ENCODE peak calls at places on chromosomes 7 and 10, in eight cellular contexts. G is activated T-cell treated with anti-CD3 and anti-CD28 coated beads for 1 hour; F is stimulated activated naive CD4-positive, alpha-beta T cell treated with Interleukin-2 at 50 U/mL for 16 hours; S is T-helper 9 cell; M is stimulated activated CD4-positive, alpha-beta T cell treated with anti-CD3 and anti-CD28 coated beads, Interleukin-4, amount 100 ng/mL, for 4 hours; U is HT-29; E is stimulated activated effector memory CD8-positive, alpha-beta T cell treated with anti-CD3 and anti-CD28 coated beads, Interleukin-12 subunit alpha, Interleukin-12 subunit beta, amount 100 ng/mL, for 72 hours; C is HCT116. Z is an unnamed sample.

GRCh38 chr7:2928613-2929311 is 84.7 kb upstream of the GNA12 start:
- DNase-seq in G (no peak), F (no peak), S (no peak), M (no peak), U (no peak), E (no peak), C (no peak), Z (no peak)

GRCh38 chr10:3217853-3218252 is 45.3 kb upstream of the PITRM1 start:
- DNase-seq in G (no peak), F (no peak), S (no peak), M (no peak), U (no peak), E (no peak), C (no peak), Z (no peak)

GRCh38 chr10:91286572-91286971 is 66.1 kb downstream of the PCGF5 start:
- DNase-seq in G (no peak), F (no peak), S (no peak), M (no peak), U (no peak), E (no peak), C (no peak), Z (no peak)

GRCh38 chr10:18542832-18543231 is 108.6 kb downstream of the NSUN6 start:
- DNase-seq in G (no peak), F (no peak), S (no peak), M (no peak), U (no peak), E (no peak), C (no peak), Z (no peak)

GRCh38 chr7:97770845-97771244 is 39.0 kb downstream of the TAC1 start:
- DNase-seq in G (no peak), F (no peak), S (no peak), M (no peak), U (peak), E (no peak), C (no peak), Z (no peak)

GRCh38 chr7:50276446-50276845 is 28.1 kb upstream of the IKZF1 start:
- DNase-seq in G (no peak), F (no peak), S (no peak), M (no peak), U (no peak), E (no peak), C (no peak), Z (no peak)

GRCh38 chr10:106378251-106378650 is 786.3 kb downstream of the SORCS1 start:
- DNase-seq in G (no peak), F (no peak), S (no peak), M (no peak), U (no peak), E (no peak), C (no peak), Z (no peak)

GRCh38 chr10:29479081-29479917 is 155.5 kb downstream of the SVIL start:
- DNase-seq in G (no peak), F (no peak), S (no peak), M (no peak), U (no peak), E (no peak), C (no peak), Z (no peak)

GRCh38 chr7:80636709-80637108 is 1.7 kb upstream of the CD36 start:
- DNase-seq in G (no peak), F (no peak), S (no peak), M (no peak), U (no peak), E (no peak), C (no peak), Z (no peak)

GRCh38 chr10:117868151-117868550 is 178.6 kb downstream of the RAB11FIP2 start:
- DNase-seq in G (no peak), F (no peak), S (no peak), M (no peak), U (no peak), E (no peak), C (no peak), Z (no peak)

GRCh38 chr10:70169661-70170364 is 501 bp downstream of the SAR1A start:
- DNase-seq in G (no peak), F (no peak), S (no peak), M (peak), U (peak), E (no peak), C (no peak), Z (peak)

GRCh38 chr7:22771829-22772228 is 44.8 kb downstream of the IL6 start:
- DNase-seq in G (no peak), F (no peak), S (no peak), M (no peak), U (no peak), E (no peak), C (no peak), Z (no peak)

GRCh38 chr10:17013131-17013530 is 116.5 kb downstream of the CUBN start:
- DNase-seq in G (no peak), F (no peak), S (no peak), M (no peak), U (no peak), E (no peak), C (no peak), Z (no peak)

GRCh38 chr10:26214538-26215461 is 1.8 kb upstream of the GAD2 start:
- DNase-seq in G (no peak), F (no peak), S (no peak), M (no peak), U (no peak), E (no peak), C (no peak), Z (no peak)

Z was measured in hepatocyte.